ENCODE peak calls at places on chromosome 9, in four cellular contexts. X is skeletal muscle cell, J is IMR-90, L is brain pericyte. H is an unnamed sample.

GRCh38 chr9:91978739-91979414 is 28.8 kb upstream of the ROR2 start:
- DNase-seq in X (peak), J (peak), L (peak), H (peak)

GRCh38 chr9:126719677-126720435 is 85.0 kb upstream of the ZBTB43 start:
- DNase-seq in X (no peak), J (peak), L (no peak), H (peak)

GRCh38 chr9:86974421-86974820 is 27.1 kb upstream of the GAS1 start:
- DNase-seq in X (no peak), J (no peak), L (no peak), H (no peak)

GRCh38 chr9:112332977-112333638 is at the start of gene PTBP3:
- DNase-seq in X (no peak), J (peak), L (peak), H (no peak)

GRCh38 chr9:38081356-38082108 is 12.5 kb upstream of the SHB start:
- DNase-seq in X (no peak), J (no peak), L (no peak), H (no peak)

GRCh38 chr9:99076483-99077171 is 28.3 kb upstream of the TGFBR1 start:
- DNase-seq in X (no peak), J (no peak), L (no peak), H (no peak)

GRCh38 chr9:3521961-3522360 is 3.8 kb downstream of the RFX3 start:
- DNase-seq in X (no peak), J (no peak), L (no peak), H (no peak)

GRCh38 chr9:72952914-72953313 is at the start of gene ALDH1A1:
- DNase-seq in X (no peak), J (no peak), L (no peak), H (no peak)

GRCh38 chr9:129367287-129367686 is 189.2 kb upstream of the IER5L start:
- DNase-seq in X (no peak), J (no peak), L (no peak), H (no peak)

GRCh38 chr9:10009401-10009800 is 603.4 kb downstream of the PTPRD start:
- DNase-seq in X (no peak), J (no peak), L (no peak), H (no peak)

GRCh38 chr9:110947645-110948044 is 90.6 kb downstream of the LPAR1 start:
- DNase-seq in X (no peak), J (no peak), L (no peak), H (no peak)

GRCh38 chr9:87562062-87562461 is 64.4 kb downstream of the DAPK1 start:
- DNase-seq in X (no peak), J (no peak), L (no peak), H (no peak)

GRCh38 chr9:131590907-131591844 is 45.9 kb downstream of the PRRT1B start:
- DNase-seq in X (peak), J (peak), L (no peak), H (peak)

GRCh38 chr9:110123364-110124095 is 84.4 kb downstream of the C9orf152 start:
- DNase-seq in X (no peak), J (peak), L (no peak), H (no peak)

GRCh38 chr9:136685792-136686533 is 1.3 kb downstream of the AGPAT2 start:
- DNase-seq in X (no peak), J (no peak), L (no peak), H (no peak)

GRCh38 chr9:126207256-126207655 is 119.4 kb upstream of the MVB12B start:
- DNase-seq in X (no peak), J (no peak), L (no peak), H (no peak)

GRCh38 chr9:5922192-5922591 is 31.5 kb downstream of the MLANA start:
- DNase-seq in X (no peak), J (no peak), L (no peak), H (no peak)

GRCh38 chr9:88991066-88992030 is at the start of gene S1PR3:
- DNase-seq in X (no peak), J (no peak), L (no peak), H (no peak)

GRCh38 chr9:70589571-70590263 is 175.3 kb upstream of the KLF9 start:
- DNase-seq in X (peak), J (peak), L (no peak), H (peak)

GRCh38 chr9:78236511-78236950 is 656 bp downstream of the CEP78 start:
- DNase-seq in X (no peak), J (no peak), L (no peak), H (no peak)

GRCh38 chr9:92299116-92299515 is 5.6 kb upstream of the IARS1 start:
- DNase-seq in X (no peak), J (no peak), L (no peak), H (no peak)

GRCh38 chr9:89684912-89685636 is 80.3 kb downstream of the GADD45G start:
- DNase-seq in X (no peak), J (no peak), L (no peak), H (no peak)

GRCh38 chr9:38622083-38622674 is 1.8 kb upstream of the ANKRD18A start:
- DNase-seq in X (no peak), J (no peak), L (no peak), H (peak)

GRCh38 chr9:14216612-14217194 is 97.2 kb downstream of the NFIB start:
- DNase-seq in X (no peak), J (no peak), L (no peak), H (no peak)

GRCh38 chr9:98941946-98942523 is 1.7 kb upstream of the COL15A1 start:
- DNase-seq in X (no peak), J (no peak), L (no peak), H (no peak)